ENCODE peak calls at places on chromosome 5, in four cellular contexts. One of them, this sample, is unnamed.

GRCh38 chr5:140718266-140718592 is 18.0 kb downstream of the ZMAT2 start:
- DNase-seq in sciatic nerve: no peak
- DNase-seq in AG04450: no peak
- DNase-seq in stimulated activated CD4-positive, alpha-beta T cell treated with anti-CD3 and anti-CD28 coated beads, Interleukin-15, amount 100 ng/mL, for 1 hour: no peak
- DNase-seq in this sample: no peak

GRCh38 chr5:155943516-155944407 is 383.2 kb upstream of the SGCD start:
- DNase-seq in AG04450: no peak
- DNase-seq in stimulated activated CD4-positive, alpha-beta T cell treated with anti-CD3 and anti-CD28 coated beads, Interleukin-15, amount 100 ng/mL, for 1 hour: no peak
- DNase-seq in sciatic nerve: peak
- DNase-seq in this sample: no peak

GRCh38 chr5:76718880-76719279 is 3.0 kb downstream of the F2R start:
- DNase-seq in AG04450: no peak
- DNase-seq in sciatic nerve: no peak
- DNase-seq in stimulated activated CD4-positive, alpha-beta T cell treated with anti-CD3 and anti-CD28 coated beads, Interleukin-15, amount 100 ng/mL, for 1 hour: no peak
- DNase-seq in this sample: no peak

GRCh38 chr5:171705830-171706229 is 79.8 kb upstream of the SMIM23 start:
- DNase-seq in stimulated activated CD4-positive, alpha-beta T cell treated with anti-CD3 and anti-CD28 coated beads, Interleukin-15, amount 100 ng/mL, for 1 hour: no peak
- DNase-seq in AG04450: no peak
- DNase-seq in sciatic nerve: no peak
- DNase-seq in this sample: no peak

GRCh38 chr5:136066705-136067271 is 38.0 kb downstream of the TGFBI start:
- DNase-seq in AG04450: peak
- DNase-seq in sciatic nerve: no peak
- DNase-seq in stimulated activated CD4-positive, alpha-beta T cell treated with anti-CD3 and anti-CD28 coated beads, Interleukin-15, amount 100 ng/mL, for 1 hour: no peak
- DNase-seq in this sample: no peak

GRCh38 chr5:112812549-112812948 is 48.5 kb upstream of the SRP19 start:
- DNase-seq in sciatic nerve: no peak
- DNase-seq in stimulated activated CD4-positive, alpha-beta T cell treated with anti-CD3 and anti-CD28 coated beads, Interleukin-15, amount 100 ng/mL, for 1 hour: no peak
- DNase-seq in AG04450: no peak
- DNase-seq in this sample: no peak

GRCh38 chr5:38445374-38446028 is 110.9 kb downstream of the LIFR start:
- DNase-seq in sciatic nerve: peak
- DNase-seq in AG04450: no peak
- DNase-seq in stimulated activated CD4-positive, alpha-beta T cell treated with anti-CD3 and anti-CD28 coated beads, Interleukin-15, amount 100 ng/mL, for 1 hour: no peak
- DNase-seq in this sample: no peak

GRCh38 chr5:95963650-95964410 is 2.2 kb upstream of the ELL2 start:
- DNase-seq in sciatic nerve: no peak
- DNase-seq in AG04450: no peak
- DNase-seq in stimulated activated CD4-positive, alpha-beta T cell treated with anti-CD3 and anti-CD28 coated beads, Interleukin-15, amount 100 ng/mL, for 1 hour: no peak
- DNase-seq in this sample: no peak

GRCh38 chr5:172162348-172162747 is 25.7 kb downstream of the STK10 start:
- DNase-seq in sciatic nerve: no peak
- DNase-seq in stimulated activated CD4-positive, alpha-beta T cell treated with anti-CD3 and anti-CD28 coated beads, Interleukin-15, amount 100 ng/mL, for 1 hour: no peak
- DNase-seq in AG04450: no peak
- DNase-seq in this sample: no peak

GRCh38 chr5:3230254-3230653 is 365.4 kb upstream of the IRX1 start:
- DNase-seq in sciatic nerve: no peak
- DNase-seq in AG04450: no peak
- DNase-seq in stimulated activated CD4-positive, alpha-beta T cell treated with anti-CD3 and anti-CD28 coated beads, Interleukin-15, amount 100 ng/mL, for 1 hour: no peak
- DNase-seq in this sample: no peak

GRCh38 chr5:150517272-150518152 is 9.6 kb downstream of the NDST1 start:
- DNase-seq in AG04450: peak
- DNase-seq in stimulated activated CD4-positive, alpha-beta T cell treated with anti-CD3 and anti-CD28 coated beads, Interleukin-15, amount 100 ng/mL, for 1 hour: no peak
- DNase-seq in sciatic nerve: no peak
- DNase-seq in this sample: no peak

GRCh38 chr5:171387255-171387969 is at the start of gene NPM1:
- DNase-seq in AG04450: peak
- DNase-seq in stimulated activated CD4-positive, alpha-beta T cell treated with anti-CD3 and anti-CD28 coated beads, Interleukin-15, amount 100 ng/mL, for 1 hour: peak
- DNase-seq in sciatic nerve: peak
- DNase-seq in this sample: peak

GRCh38 chr5:9344751-9345240 is 201.1 kb downstream of the SEMA5A start:
- DNase-seq in AG04450: no peak
- DNase-seq in stimulated activated CD4-positive, alpha-beta T cell treated with anti-CD3 and anti-CD28 coated beads, Interleukin-15, amount 100 ng/mL, for 1 hour: no peak
- DNase-seq in sciatic nerve: no peak
- DNase-seq in this sample: no peak

GRCh38 chr5:83025690-83026472 is 51.3 kb downstream of the TMEM167A start:
- DNase-seq in sciatic nerve: no peak
- DNase-seq in AG04450: no peak
- DNase-seq in stimulated activated CD4-positive, alpha-beta T cell treated with anti-CD3 and anti-CD28 coated beads, Interleukin-15, amount 100 ng/mL, for 1 hour: no peak
- DNase-seq in this sample: no peak

GRCh38 chr5:72209515-72210115 is 102.3 kb downstream of the MAP1B start:
- DNase-seq in sciatic nerve: no peak
- DNase-seq in stimulated activated CD4-positive, alpha-beta T cell treated with anti-CD3 and anti-CD28 coated beads, Interleukin-15, amount 100 ng/mL, for 1 hour: no peak
- DNase-seq in AG04450: no peak
- DNase-seq in this sample: no peak

GRCh38 chr5:175092691-175093090 is 351.3 kb downstream of the DRD1 start:
- DNase-seq in stimulated activated CD4-positive, alpha-beta T cell treated with anti-CD3 and anti-CD28 coated beads, Interleukin-15, amount 100 ng/mL, for 1 hour: no peak
- DNase-seq in sciatic nerve: no peak
- DNase-seq in AG04450: no peak
- DNase-seq in this sample: no peak

GRCh38 chr5:37417347-37417746 is 38.2 kb downstream of the WDR70 start:
- DNase-seq in sciatic nerve: no peak
- DNase-seq in stimulated activated CD4-positive, alpha-beta T cell treated with anti-CD3 and anti-CD28 coated beads, Interleukin-15, amount 100 ng/mL, for 1 hour: no peak
- DNase-seq in AG04450: no peak
- DNase-seq in this sample: no peak

GRCh38 chr5:38208782-38209378 is 49.5 kb upstream of the EGFLAM start:
- DNase-seq in AG04450: peak
- DNase-seq in stimulated activated CD4-positive, alpha-beta T cell treated with anti-CD3 and anti-CD28 coated beads, Interleukin-15, amount 100 ng/mL, for 1 hour: no peak
- DNase-seq in sciatic nerve: no peak
- DNase-seq in this sample: no peak

GRCh38 chr5:136053336-136054121 is 24.7 kb downstream of the TGFBI start:
- DNase-seq in stimulated activated CD4-positive, alpha-beta T cell treated with anti-CD3 and anti-CD28 coated beads, Interleukin-15, amount 100 ng/mL, for 1 hour: no peak
- DNase-seq in sciatic nerve: no peak
- DNase-seq in AG04450: peak
- DNase-seq in this sample: no peak

GRCh38 chr5:120778491-120779293 is 314.6 kb downstream of the PRR16 start:
- DNase-seq in stimulated activated CD4-positive, alpha-beta T cell treated with anti-CD3 and anti-CD28 coated beads, Interleukin-15, amount 100 ng/mL, for 1 hour: no peak
- DNase-seq in sciatic nerve: no peak
- DNase-seq in AG04450: peak
- DNase-seq in this sample: no peak

GRCh38 chr5:149935431-149935901 is 9.1 kb downstream of the PDE6A start:
- DNase-seq in stimulated activated CD4-positive, alpha-beta T cell treated with anti-CD3 and anti-CD28 coated beads, Interleukin-15, amount 100 ng/mL, for 1 hour: no peak
- DNase-seq in AG04450: no peak
- DNase-seq in sciatic nerve: peak
- DNase-seq in this sample: no peak

GRCh38 chr5:135999396-136000139 is 29.2 kb upstream of the TGFBI start:
- DNase-seq in AG04450: peak
- DNase-seq in stimulated activated CD4-positive, alpha-beta T cell treated with anti-CD3 and anti-CD28 coated beads, Interleukin-15, amount 100 ng/mL, for 1 hour: no peak
- DNase-seq in sciatic nerve: no peak
- DNase-seq in this sample: no peak

GRCh38 chr5:110413856-110414255 is 312.6 kb downstream of the TMEM232 start:
- DNase-seq in sciatic nerve: no peak
- DNase-seq in stimulated activated CD4-positive, alpha-beta T cell treated with anti-CD3 and anti-CD28 coated beads, Interleukin-15, amount 100 ng/mL, for 1 hour: no peak
- DNase-seq in AG04450: no peak
- DNase-seq in this sample: no peak

GRCh38 chr5:178637356-178638069 is 10.7 kb upstream of the CLK4 start:
- DNase-seq in sciatic nerve: no peak
- DNase-seq in stimulated activated CD4-positive, alpha-beta T cell treated with anti-CD3 and anti-CD28 coated beads, Interleukin-15, amount 100 ng/mL, for 1 hour: no peak
- DNase-seq in AG04450: no peak
- DNase-seq in this sample: no peak

GRCh38 chr5:177040814-177041410 is 18.4 kb downstream of the ZNF346 start:
- DNase-seq in AG04450: no peak
- DNase-seq in stimulated activated CD4-positive, alpha-beta T cell treated with anti-CD3 and anti-CD28 coated beads, Interleukin-15, amount 100 ng/mL, for 1 hour: no peak
- DNase-seq in sciatic nerve: no peak
- DNase-seq in this sample: no peak

GRCh38 chr5:149638546-149639241 is 57.4 kb downstream of the ARHGEF37 start:
- DNase-seq in sciatic nerve: no peak
- DNase-seq in stimulated activated CD4-positive, alpha-beta T cell treated with anti-CD3 and anti-CD28 coated beads, Interleukin-15, amount 100 ng/mL, for 1 hour: no peak
- DNase-seq in AG04450: no peak
- DNase-seq in this sample: no peak

GRCh38 chr5:71748360-71748759 is 29.3 kb downstream of the CARTPT start:
- DNase-seq in sciatic nerve: no peak
- DNase-seq in stimulated activated CD4-positive, alpha-beta T cell treated with anti-CD3 and anti-CD28 coated beads, Interleukin-15, amount 100 ng/mL, for 1 hour: no peak
- DNase-seq in AG04450: no peak
- DNase-seq in this sample: no peak

GRCh38 chr5:97636766-97637165 is 453.7 kb upstream of the RIOK2 start:
- DNase-seq in sciatic nerve: no peak
- DNase-seq in stimulated activated CD4-positive, alpha-beta T cell treated with anti-CD3 and anti-CD28 coated beads, Interleukin-15, amount 100 ng/mL, for 1 hour: no peak
- DNase-seq in AG04450: peak
- DNase-seq in this sample: no peak

GRCh38 chr5:172834570-172835245 is 657 bp downstream of the ERGIC1 start:
- DNase-seq in stimulated activated CD4-positive, alpha-beta T cell treated with anti-CD3 and anti-CD28 coated beads, Interleukin-15, amount 100 ng/mL, for 1 hour: no peak
- DNase-seq in sciatic nerve: peak
- DNase-seq in AG04450: no peak
- DNase-seq in this sample: no peak

GRCh38 chr5:128637031-128637430 is 99.0 kb upstream of the FBN2 start:
- DNase-seq in stimulated activated CD4-positive, alpha-beta T cell treated with anti-CD3 and anti-CD28 coated beads, Interleukin-15, amount 100 ng/mL, for 1 hour: no peak
- DNase-seq in sciatic nerve: no peak
- DNase-seq in AG04450: peak
- DNase-seq in this sample: no peak

GRCh38 chr5:113182658-113183344 is 206.2 kb downstream of the DCP2 start:
- DNase-seq in sciatic nerve: no peak
- DNase-seq in stimulated activated CD4-positive, alpha-beta T cell treated with anti-CD3 and anti-CD28 coated beads, Interleukin-15, amount 100 ng/mL, for 1 hour: no peak
- DNase-seq in AG04450: no peak
- DNase-seq in this sample: no peak

GRCh38 chr5:74409166-74409706 is 231.3 kb downstream of the ENC1 start:
- DNase-seq in stimulated activated CD4-positive, alpha-beta T cell treated with anti-CD3 and anti-CD28 coated beads, Interleukin-15, amount 100 ng/mL, for 1 hour: no peak
- DNase-seq in AG04450: no peak
- DNase-seq in sciatic nerve: no peak
- DNase-seq in this sample: no peak

GRCh38 chr5:6328173-6328572 is 50.2 kb downstream of the MED10 start:
- DNase-seq in sciatic nerve: no peak
- DNase-seq in stimulated activated CD4-positive, alpha-beta T cell treated with anti-CD3 and anti-CD28 coated beads, Interleukin-15, amount 100 ng/mL, for 1 hour: no peak
- DNase-seq in AG04450: no peak
- DNase-seq in this sample: no peak

GRCh38 chr5:128534729-128535128 is 3.3 kb downstream of the FBN2 start:
- DNase-seq in stimulated activated CD4-positive, alpha-beta T cell treated with anti-CD3 and anti-CD28 coated beads, Interleukin-15, amount 100 ng/mL, for 1 hour: no peak
- DNase-seq in AG04450: no peak
- DNase-seq in sciatic nerve: no peak
- DNase-seq in this sample: no peak

GRCh38 chr5:7420506-7421280 is 24.8 kb downstream of the ADCY2 start:
- DNase-seq in sciatic nerve: no peak
- DNase-seq in AG04450: no peak
- DNase-seq in stimulated activated CD4-positive, alpha-beta T cell treated with anti-CD3 and anti-CD28 coated beads, Interleukin-15, amount 100 ng/mL, for 1 hour: no peak
- DNase-seq in this sample: no peak

GRCh38 chr5:150092159-150092787 is 5.9 kb upstream of the CSF1R start:
- DNase-seq in stimulated activated CD4-positive, alpha-beta T cell treated with anti-CD3 and anti-CD28 coated beads, Interleukin-15, amount 100 ng/mL, for 1 hour: no peak
- DNase-seq in sciatic nerve: no peak
- DNase-seq in AG04450: no peak
- DNase-seq in this sample: no peak

GRCh38 chr5:664343-664993 is 28.7 kb downstream of the TPPP start:
- DNase-seq in AG04450: no peak
- DNase-seq in stimulated activated CD4-positive, alpha-beta T cell treated with anti-CD3 and anti-CD28 coated beads, Interleukin-15, amount 100 ng/mL, for 1 hour: no peak
- DNase-seq in sciatic nerve: no peak
- DNase-seq in this sample: no peak

This sample was measured in activated naive CD4-positive, alpha-beta T cell.